ENCODE peak calls at places on chromosomes 2 and 18, in six cellular contexts. Z is MM.1S, J is SK-N-SH, U is HCT116, A is GM23248, K is PC-3. G is an unnamed sample. For H3K9me2, the result is how much of the 10 kb centered on the place peaks cover.

GRCh38 chr2:53829252-53829651 is 30.5 kb downstream of the GPR75 start:
- DNase-seq in A (no peak), Z (no peak), K (no peak), J (no peak), U (no peak), G (no peak)

GRCh38 chr2:101736861-101737291 is 39.4 kb downstream of the MAP4K4 start:
- DNase-seq in A (peak), J (no peak), U (no peak), Z (no peak), K (peak), G (no peak)

GRCh38 chr2:130987519-130988425 is 105.5 kb downstream of the FAM168B start:
- DNase-seq in A (no peak), U (no peak), K (no peak), J (peak), Z (no peak), G (no peak)

GRCh38 chr2:172680595-172681176 is 55.0 kb upstream of the RAPGEF4 start:
- DNase-seq in U (no peak), K (peak), J (no peak), A (no peak), Z (no peak), G (no peak)

GRCh38 chr2:20614201-20615045 is 36.5 kb downstream of the HS1BP3 start:
- DNase-seq in Z (peak), A (no peak), K (peak), U (no peak), J (no peak), G (peak)

GRCh38 chr2:100266126-100266525 is 56.2 kb downstream of the LONRF2 start:
- DNase-seq in J (no peak), Z (no peak), U (no peak), A (no peak), K (no peak), G (no peak)

GRCh38 chr18:29083545-29083944 is 906.6 kb upstream of the CDH2 start:
- DNase-seq in A (peak), K (no peak), U (no peak), Z (no peak), J (no peak), G (no peak)

GRCh38 chr2:225037374-225038075 is 4.7 kb downstream of the DOCK10 start:
- DNase-seq in A (no peak), Z (no peak), U (no peak), J (no peak), K (no peak), G (peak)

GRCh38 chr2:111671426-111672150 is 212.4 kb downstream of the ANAPC1 start:
- DNase-seq in U (no peak), K (no peak), A (peak), Z (peak), J (no peak), G (no peak)

GRCh38 chr2:232229917-232230310 is 148.6 kb upstream of the ALPP start:
- DNase-seq in A (peak), U (no peak), Z (no peak), J (no peak), K (no peak), G (no peak)

GRCh38 chr18:10022365-10022764 is 108.5 kb downstream of the VAPA start:
- DNase-seq in A (no peak), K (no peak), Z (no peak), U (no peak), J (no peak), G (no peak)

GRCh38 chr18:4126939-4127338 is 328.2 kb downstream of the DLGAP1 start:
- DNase-seq in J (no peak), A (no peak), U (no peak), Z (no peak), K (no peak), G (no peak)

GRCh38 chr18:4130734-4131719 is 324.1 kb downstream of the DLGAP1 start:
- DNase-seq in U (no peak), Z (no peak), J (no peak), K (no peak), A (peak), G (no peak)

GRCh38 chr18:4125246-4125938 is 329.7 kb downstream of the DLGAP1 start:
- DNase-seq in Z (peak), A (peak), J (no peak), K (no peak), U (no peak), G (no peak)

DNA sequence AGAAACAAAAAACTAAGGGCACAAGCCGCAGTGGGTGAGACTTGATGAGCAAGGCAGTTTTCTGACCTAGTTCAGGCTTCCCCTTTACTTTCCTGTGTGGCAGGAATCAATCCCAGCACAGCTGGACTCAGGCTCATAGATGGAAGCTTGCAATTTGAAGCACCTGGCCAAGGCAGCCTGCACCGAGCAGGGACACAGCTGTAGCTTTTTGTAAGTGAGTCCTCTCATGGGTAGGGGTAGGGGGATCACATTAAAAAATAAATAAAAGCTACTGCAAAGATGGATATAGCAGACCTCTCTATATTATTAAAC is 329.2 kb downstream of the DLGAP1 start:
- DNase-seq in Z (no peak), K (no peak), A (no peak), J (no peak), U (no peak), G (no peak)
- H3K9ac ChIP-seq in Z (no peak), K (no peak), A (no peak), J (no peak), U (no peak), G (no peak)

GRCh38 chr2:27095745-27096651 is 9.4 kb downstream of the KHK start:
- DNase-seq in A (peak), Z (peak), U (no peak), J (peak), K (peak), G (peak)
- H3K4me3 ChIP-seq in A (peak), Z (peak), U (no peak), J (peak), K (no peak), G (peak)

GRCh38 chr2:128640847-128641360 is 322.2 kb upstream of the HS6ST1 start:
- DNase-seq in Z (no peak), U (no peak), K (no peak), J (no peak), A (no peak), G (no peak)

GRCh38 chr2:128639693-128640092 is 321.0 kb upstream of the HS6ST1 start:
- DNase-seq in A (peak), K (no peak), Z (no peak), J (no peak), U (no peak), G (peak)

GRCh38 chr2:128641421-128642095 is 322.9 kb upstream of the HS6ST1 start:
- DNase-seq in K (no peak), A (no peak), Z (no peak), J (no peak), U (no peak), G (no peak)

GRCh38 chr2:128638741-128639477 is 320.2 kb upstream of the HS6ST1 start:
- DNase-seq in K (no peak), Z (no peak), J (peak), A (peak), U (no peak), G (no peak)

GRCh38 chr2:128640166-128640846 is 321.6 kb upstream of the HS6ST1 start:
- DNase-seq in Z (no peak), K (no peak), J (no peak), U (no peak), A (peak), G (no peak)
- H3K9me2 ChIP-seq in Z (under half), K (under half), J (under half), U (under half), A (under half), G (under half)

GRCh38 chr18:57806891-57807280 is 3.8 kb upstream of the ATP8B1 start:
- DNase-seq in K (peak), Z (no peak), A (peak), U (no peak), J (no peak), G (no peak)
- H3K9ac ChIP-seq in K (peak), Z (no peak), A (peak), U (no peak), J (peak), G (no peak)

GRCh38 chr2:120820885-120821279 is 85.2 kb downstream of the GLI2 start:
- DNase-seq in K (no peak), A (peak), Z (peak), U (no peak), J (no peak), G (no peak)
- H3K4me3 ChIP-seq in K (no peak), A (peak), Z (no peak), U (no peak), J (no peak), G (no peak)

DNA sequence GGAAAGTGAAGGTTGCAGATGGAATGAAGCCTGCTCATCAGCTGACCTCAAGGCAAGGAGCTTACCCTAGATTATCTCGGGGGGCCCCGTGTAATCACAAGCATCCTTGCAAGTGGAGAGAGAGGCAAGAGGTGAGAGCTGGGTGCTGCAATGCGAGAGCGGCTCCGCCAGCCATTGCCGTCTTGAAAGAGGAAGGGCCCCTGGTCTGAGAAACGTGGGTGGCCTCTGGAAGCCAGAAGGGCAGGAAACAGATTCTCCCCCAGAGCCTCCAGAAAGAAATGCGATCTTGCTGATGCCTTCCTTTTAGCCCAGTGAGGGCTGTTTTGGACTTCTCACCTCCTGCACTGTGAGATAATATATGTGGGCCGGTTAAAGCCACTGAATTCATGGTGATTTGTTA is 319.6 kb upstream of the HS6ST1 start:
- DNase-seq in J (no peak), Z (no peak), A (no peak), U (no peak), K (no peak), G (no peak)
- H3K9me2 ChIP-seq in J (under half), Z (under half), A (under half), U (under half), K (under half), G (under half)

DNA sequence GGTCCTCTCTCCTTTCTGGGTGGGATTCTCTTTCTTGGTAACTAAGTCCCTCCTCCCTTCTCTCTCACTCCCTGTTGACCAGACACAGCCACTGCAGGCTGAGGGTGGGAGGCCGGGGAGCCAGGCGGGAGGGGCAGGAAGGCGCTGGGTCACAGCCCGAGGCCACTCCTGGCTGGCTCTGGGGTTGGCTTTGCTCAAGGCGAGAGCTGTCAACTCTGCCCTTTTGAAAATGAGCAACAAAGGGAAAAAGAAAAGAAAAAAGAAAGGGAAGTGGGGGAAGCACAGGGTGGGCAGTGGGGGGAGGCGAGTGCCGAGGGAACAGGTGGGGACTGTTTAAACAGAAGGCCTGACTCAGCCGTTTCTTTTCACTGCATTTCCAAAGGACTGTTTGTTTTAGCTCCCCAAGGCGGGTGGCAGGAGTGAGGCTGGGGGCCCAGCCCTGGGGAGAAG is 70.5 kb upstream of the IGFBP5 start:
- DNase-seq in U (no peak), J (peak), K (peak), A (no peak), Z (no peak), G (no peak)
- H3K9ac ChIP-seq in U (no peak), J (no peak), K (no peak), A (no peak), Z (no peak), G (no peak)

G was measured in Karpas-422.